ENCODE peak calls at places on chromosome 1, in eight cellular contexts. A is kidney epithelial cell, Y is PC-3, D is A549, T is lung, Z is lower lobe of right lung, F is GM06990, M is left ventricle myocardium inferior. S is an unnamed sample.

GRCh38 chr1:89808429-89809117 is 12.3 kb upstream of the LRRC8D start:
- DNase-seq in A (no peak), Y (peak), D (no peak), T (no peak), Z (no peak), F (no peak), M (no peak), S (no peak)

GRCh38 chr1:72435025-72435424 is 152.7 kb upstream of the NEGR1 start:
- DNase-seq in A (peak), Y (peak), D (no peak), T (no peak), Z (no peak), F (no peak), M (no peak), S (no peak)

GRCh38 chr1:205576805-205577761 is 54.7 kb downstream of the ELK4 start:
- DNase-seq in A (no peak), Y (no peak), D (peak), T (no peak), Z (no peak), F (no peak), M (no peak), S (no peak)

GRCh38 chr1:89998306-89998705 is 3.4 kb downstream of the ZNF326 start:
- DNase-seq in A (no peak), Y (no peak), D (no peak), T (no peak), Z (no peak), F (no peak), M (no peak), S (no peak)

GRCh38 chr1:28437924-28438699 is 67.7 kb upstream of the RCC1 start:
- DNase-seq in A (peak), Y (peak), D (peak), T (peak), Z (peak), F (no peak), M (peak), S (no peak)

GRCh38 chr1:180343931-180344406 is 113.9 kb downstream of the LHX4 start:
- DNase-seq in A (no peak), Y (no peak), D (no peak), T (no peak), Z (no peak), F (no peak), M (no peak), S (peak)

GRCh38 chr1:201551877-201552731 is 13.2 kb downstream of the NAV1 start:
- DNase-seq in A (peak), Y (peak), D (peak), T (no peak), Z (peak), F (no peak), M (no peak), S (no peak)

GRCh38 chr1:5997316-5997715 is 5.1 kb upstream of the NPHP4 start:
- DNase-seq in A (no peak), Y (no peak), D (no peak), T (no peak), Z (peak), F (no peak), M (no peak), S (no peak)

GRCh38 chr1:38858833-38859560 is 575 bp downstream of the RRAGC start:
- DNase-seq in A (peak), Y (peak), D (peak), T (peak), Z (peak), F (peak), M (peak), S (peak)

GRCh38 chr1:204420039-204421004 is 8.7 kb upstream of the PPP1R15B start:
- DNase-seq in A (no peak), Y (no peak), D (no peak), T (no peak), Z (no peak), F (no peak), M (no peak), S (no peak)

GRCh38 chr1:46131727-46132528 is 501 bp downstream of the PIK3R3 start:
- DNase-seq in A (no peak), Y (peak), D (no peak), T (peak), Z (no peak), F (no peak), M (no peak), S (no peak)

GRCh38 chr1:63326106-63326472 is 3.7 kb downstream of the FOXD3 start:
- DNase-seq in A (no peak), Y (no peak), D (no peak), T (no peak), Z (no peak), F (no peak), M (no peak), S (no peak)

GRCh38 chr1:154448271-154448905 is 43.2 kb downstream of the IL6R start:
- DNase-seq in A (no peak), Y (no peak), D (no peak), T (no peak), Z (no peak), F (no peak), M (no peak), S (no peak)

GRCh38 chr1:59520194-59520593 is 223.3 kb downstream of the FGGY start:
- DNase-seq in A (no peak), Y (no peak), D (no peak), T (no peak), Z (no peak), F (no peak), M (no peak), S (no peak)

GRCh38 chr1:180881806-180882509 is 30.7 kb upstream of the KIAA1614 start:
- DNase-seq in A (peak), Y (peak), D (peak), T (no peak), Z (no peak), F (no peak), M (no peak), S (peak)

GRCh38 chr1:223731076-223731770 is 18.9 kb downstream of the CAPN2 start:
- DNase-seq in A (no peak), Y (peak), D (no peak), T (peak), Z (peak), F (no peak), M (peak), S (no peak)

GRCh38 chr1:5485968-5486665 is 506.1 kb downstream of the NPHP4 start:
- DNase-seq in A (no peak), Y (no peak), D (no peak), T (no peak), Z (no peak), F (no peak), M (no peak), S (no peak)

GRCh38 chr1:22738522-22738921 is 27.9 kb downstream of the EPHB2 start:
- DNase-seq in A (no peak), Y (peak), D (no peak), T (no peak), Z (no peak), F (no peak), M (no peak), S (no peak)
- TF ChIP-seq CTCF in A (no peak), Y (no peak), D (no peak), T (no peak), Z (no peak), F (no peak), M (no peak), S (no peak)

GRCh38 chr1:184753093-184753492 is 1.6 kb downstream of the EDEM3 start:
- DNase-seq in A (no peak), Y (no peak), D (no peak), T (no peak), Z (no peak), F (no peak), M (no peak), S (no peak)
- H3K4me3 ChIP-seq in A (no peak), Y (peak), D (peak), T (no peak), Z (peak), F (peak), M (peak), S (peak)

DNA sequence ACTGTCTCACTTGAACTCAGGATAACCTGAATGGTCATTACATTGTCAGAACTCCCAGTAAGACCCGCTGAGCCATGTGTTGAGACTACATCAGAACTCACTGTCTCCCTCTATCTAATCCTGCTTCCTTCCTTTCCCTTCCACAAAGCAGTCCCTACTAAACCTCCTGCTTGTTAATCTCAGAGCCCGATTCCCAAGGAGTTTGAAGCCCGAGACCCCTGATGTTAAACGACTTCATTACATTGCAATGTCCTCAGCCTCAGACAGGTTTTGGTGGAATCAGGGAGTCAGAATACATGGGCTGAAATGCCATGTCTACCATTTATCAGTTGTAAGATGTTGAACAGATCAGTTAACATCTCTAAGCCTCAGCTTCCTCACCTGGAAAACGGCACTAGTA is 682.4 kb downstream of the ADGRL2 start:
- DNase-seq in A (no peak), Y (no peak), D (no peak), T (no peak), Z (no peak), F (no peak), M (no peak), S (no peak)
- TF ChIP-seq CTCF in A (no peak), Y (no peak), D (no peak), T (no peak), Z (no peak), F (no peak), M (no peak), S (no peak)

GRCh38 chr1:26432793-26433192 is 672 bp downstream of the DHDDS start:
- DNase-seq in A (no peak), Y (no peak), D (no peak), T (no peak), Z (no peak), F (no peak), M (no peak), S (no peak)
- H3K4me3 ChIP-seq in A (peak), Y (peak), D (peak), T (peak), Z (peak), F (peak), M (peak), S (peak)

DNA sequence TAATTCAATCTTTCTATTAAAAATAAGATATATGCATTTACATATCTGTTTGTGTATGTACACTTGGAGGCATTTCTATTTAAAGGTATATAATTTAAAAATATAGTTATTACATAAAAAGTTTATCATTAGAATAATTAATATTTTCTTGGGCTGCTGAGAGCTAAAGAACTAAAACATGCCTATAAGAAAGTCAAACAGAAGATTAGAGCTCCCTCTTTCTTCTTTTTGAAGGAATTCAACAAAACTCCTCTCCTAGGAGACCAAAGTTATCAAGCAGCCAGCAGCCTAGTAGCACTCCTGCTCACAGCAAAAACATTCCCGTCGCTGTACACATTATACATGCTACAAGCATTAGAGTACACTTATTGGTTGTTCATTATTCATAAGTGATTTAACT is 216.5 kb downstream of the VAV3 start:
- DNase-seq in A (no peak), Y (peak), D (peak), T (no peak), Z (no peak), F (no peak), M (no peak), S (no peak)
- TF ChIP-seq CTCF in A (peak), Y (peak), D (peak), T (no peak), Z (no peak), F (peak), M (no peak), S (no peak)